ENCODE peak calls at places on chromosomes 3 and 15, in six cellular contexts. B, Q, K, H, Z and A are unnamed samples.

GRCh38 chr3:37537914-37538691 is 323.6 kb upstream of the CTDSPL start:
- DNase-seq in B (no peak), Q (no peak), K (no peak), H (no peak), Z (no peak), A (no peak)

GRCh38 chr15:31397851-31398661 is 71.4 kb downstream of the KLF13 start:
- DNase-seq in B (no peak), Q (no peak), K (peak; percentile 11), H (peak; percentile 21), Z (no peak), A (no peak)

GRCh38 chr3:40871411-40871810 is 327.9 kb upstream of the CTNNB1 start:
- DNase-seq in B (no peak), Q (no peak), K (no peak), H (no peak), Z (no peak), A (no peak)

GRCh38 chr3:58746758-58747157 is 80.2 kb upstream of the FAM3D start:
- DNase-seq in B (no peak), Q (no peak), K (no peak), H (no peak), Z (no peak), A (no peak)

GRCh38 chr3:157445897-157446296 is 9.2 kb downstream of the PTX3 start:
- DNase-seq in B (no peak), Q (no peak), K (no peak), H (no peak), Z (no peak), A (peak; percentile 22)

GRCh38 chr3:150640256-150640655 is 37.1 kb downstream of the SELENOT start:
- DNase-seq in B (no peak), Q (no peak), K (no peak), H (no peak), Z (no peak), A (no peak)

GRCh38 chr15:67089218-67090193 is 24.1 kb downstream of the SMAD3 start:
- DNase-seq in B (no peak), Q (no peak), K (no peak), H (no peak), Z (no peak), A (no peak)

GRCh38 chr15:95990833-95991232 is 339.7 kb upstream of the NR2F2 start:
- DNase-seq in B (no peak), Q (no peak), K (no peak), H (no peak), Z (no peak), A (no peak)

GRCh38 chr3:59866076-59866475 is 816.3 kb upstream of the CFAP20DC start:
- DNase-seq in B (no peak), Q (peak; percentile 13), K (no peak), H (no peak), Z (no peak), A (no peak)

GRCh38 chr15:69863446-69863845 is 234.3 kb downstream of the TLE3 start:
- DNase-seq in B (no peak), Q (no peak), K (no peak), H (no peak), Z (no peak), A (no peak)

GRCh38 chr15:22811640-22812039 is 25.2 kb downstream of the NIPA1 start:
- DNase-seq in B (peak; percentile 18), Q (no peak), K (no peak), H (no peak), Z (no peak), A (peak; percentile 21)

GRCh38 chr3:26247669-26248068 is 374.9 kb upstream of the LRRC3B start:
- DNase-seq in B (no peak), Q (no peak), K (no peak), H (no peak), Z (no peak), A (no peak)

GRCh38 chr3:111252795-111253194 is 181.2 kb downstream of the NECTIN3 start:
- DNase-seq in B (no peak), Q (peak; percentile 39), K (no peak), H (no peak), Z (no peak), A (peak; percentile 30)

GRCh38 chr3:139629033-139629432 is 48.7 kb downstream of the NMNAT3 start:
- DNase-seq in B (no peak), Q (peak; percentile 9), K (peak; percentile 27), H (no peak), Z (no peak), A (peak; percentile 63)

GRCh38 chr15:89332446-89332845 is 2.2 kb downstream of the POLG start:
- DNase-seq in B (peak; percentile 46), Q (peak; percentile 14), K (no peak), H (no peak), Z (no peak), A (peak; percentile 59)

GRCh38 chr15:70597056-70597603 is 166.2 kb downstream of the UACA start:
- DNase-seq in B (no peak), Q (no peak), K (no peak), H (no peak), Z (no peak), A (no peak)

GRCh38 chr3:13865581-13866405 is 14.1 kb downstream of the WNT7A start:
- DNase-seq in B (no peak), Q (no peak), K (no peak), H (no peak), Z (no peak), A (no peak)

DNA sequence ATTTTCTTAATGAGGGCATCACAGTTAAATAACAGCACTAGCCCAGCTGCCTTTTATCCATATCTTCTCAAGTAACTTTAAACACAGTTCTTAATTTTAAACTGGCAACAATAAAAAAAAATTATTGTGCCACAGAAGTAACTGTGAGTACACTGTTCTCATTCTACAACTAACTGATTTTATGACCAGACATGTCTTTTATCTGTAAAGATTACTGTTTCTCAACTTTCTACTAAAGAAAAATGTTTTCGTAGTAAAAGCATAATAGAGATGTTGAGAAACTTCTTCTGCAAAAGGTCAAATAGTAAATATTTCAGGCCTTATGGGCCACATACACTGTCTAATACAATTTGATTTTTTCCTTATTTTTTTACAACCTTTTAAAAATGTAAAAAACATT is 32.0 kb downstream of the PLOD2 start:
- DNase-seq in B (no peak), Q (no peak), K (no peak), H (no peak), Z (no peak), A (no peak)
- TF ChIP-seq CTCF in B (no peak), Q (no peak), K (no peak), H (no peak), Z (no peak), A (no peak)

DNA sequence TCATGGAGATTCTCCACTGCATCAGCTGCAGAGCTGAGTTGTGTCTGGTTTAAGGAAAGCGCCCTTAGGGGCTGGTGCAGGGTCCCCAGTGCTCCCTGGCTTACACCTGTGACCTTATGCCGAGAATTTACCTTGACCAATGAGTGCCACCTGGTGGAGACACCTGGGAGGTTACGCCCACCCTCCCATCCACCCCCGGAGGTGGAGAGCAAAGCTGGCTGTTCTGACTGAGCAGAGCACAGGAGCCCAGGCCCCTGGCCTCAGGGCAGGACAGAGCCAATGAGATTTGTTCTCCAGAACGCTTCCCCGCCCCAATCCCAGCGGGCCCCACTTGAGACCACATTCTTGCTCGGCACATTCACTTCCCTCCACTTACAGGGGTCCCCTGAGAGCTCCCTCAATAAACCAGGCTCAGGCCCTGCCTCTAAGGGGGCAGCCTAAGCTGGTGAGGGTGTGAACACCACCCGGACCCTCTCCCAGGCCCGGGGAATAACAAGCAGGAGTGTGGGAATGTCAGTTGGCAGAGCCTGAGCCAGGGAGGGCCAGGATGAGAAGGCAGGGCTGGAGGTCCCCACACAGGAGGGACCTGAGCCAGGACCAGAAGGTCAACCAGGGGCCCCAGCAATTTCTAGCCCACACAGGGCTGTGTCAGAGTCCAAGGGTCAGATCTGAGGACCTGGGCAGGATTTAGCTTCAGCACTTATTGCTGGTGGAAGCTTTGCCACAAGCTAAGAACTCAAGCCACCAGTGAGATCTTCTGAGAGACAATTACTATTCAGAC is 117.1 kb downstream of the TPRA1 start:
- DNase-seq in B (peak; percentile 47), Q (no peak), K (peak; percentile 52), H (no peak), Z (peak; percentile 41), A (no peak)
- TF ChIP-seq CTCF in B (peak; percentile 40), Q (peak; percentile 37), K (peak; percentile 40), H (peak; percentile 12), Z (peak; percentile 65), A (peak; percentile 32)

DNA sequence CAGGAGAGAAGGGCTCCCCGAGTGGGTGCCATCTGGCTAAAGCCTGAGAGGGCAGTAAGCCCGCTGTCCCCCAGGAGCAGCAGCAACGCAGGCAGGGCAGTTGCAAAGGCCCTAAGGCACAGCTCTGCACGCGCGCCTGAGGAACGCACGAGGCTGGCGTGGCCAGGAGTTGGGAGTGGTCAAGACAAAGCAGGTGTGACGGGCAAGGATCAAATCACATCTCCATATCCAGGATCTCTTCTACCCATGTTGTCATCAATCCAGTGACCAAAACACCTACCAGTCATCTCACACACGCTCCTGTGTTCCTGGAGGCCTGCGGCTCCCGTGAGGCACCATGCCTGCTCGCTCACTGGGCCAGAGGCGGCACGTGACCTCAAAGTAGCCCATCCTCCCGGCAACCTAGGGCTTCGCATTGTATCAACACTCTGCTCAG is 59.5 kb downstream of the ERC2 start:
- DNase-seq in B (no peak), Q (no peak), K (no peak), H (no peak), Z (no peak), A (no peak)
- TF ChIP-seq CTCF in B (no peak), Q (no peak), K (no peak), H (no peak), Z (no peak), A (no peak)

GRCh38 chr3:186589115-186589514 is 18.6 kb downstream of the DNAJB11 start:
- DNase-seq in B (no peak), Q (no peak), K (no peak), H (no peak), Z (no peak), A (peak; percentile 50)
- TF ChIP-seq CTCF in B (peak; percentile 20), Q (peak; percentile 55), K (no peak), H (no peak), Z (peak; percentile 53), A (peak; percentile 68)

DNA sequence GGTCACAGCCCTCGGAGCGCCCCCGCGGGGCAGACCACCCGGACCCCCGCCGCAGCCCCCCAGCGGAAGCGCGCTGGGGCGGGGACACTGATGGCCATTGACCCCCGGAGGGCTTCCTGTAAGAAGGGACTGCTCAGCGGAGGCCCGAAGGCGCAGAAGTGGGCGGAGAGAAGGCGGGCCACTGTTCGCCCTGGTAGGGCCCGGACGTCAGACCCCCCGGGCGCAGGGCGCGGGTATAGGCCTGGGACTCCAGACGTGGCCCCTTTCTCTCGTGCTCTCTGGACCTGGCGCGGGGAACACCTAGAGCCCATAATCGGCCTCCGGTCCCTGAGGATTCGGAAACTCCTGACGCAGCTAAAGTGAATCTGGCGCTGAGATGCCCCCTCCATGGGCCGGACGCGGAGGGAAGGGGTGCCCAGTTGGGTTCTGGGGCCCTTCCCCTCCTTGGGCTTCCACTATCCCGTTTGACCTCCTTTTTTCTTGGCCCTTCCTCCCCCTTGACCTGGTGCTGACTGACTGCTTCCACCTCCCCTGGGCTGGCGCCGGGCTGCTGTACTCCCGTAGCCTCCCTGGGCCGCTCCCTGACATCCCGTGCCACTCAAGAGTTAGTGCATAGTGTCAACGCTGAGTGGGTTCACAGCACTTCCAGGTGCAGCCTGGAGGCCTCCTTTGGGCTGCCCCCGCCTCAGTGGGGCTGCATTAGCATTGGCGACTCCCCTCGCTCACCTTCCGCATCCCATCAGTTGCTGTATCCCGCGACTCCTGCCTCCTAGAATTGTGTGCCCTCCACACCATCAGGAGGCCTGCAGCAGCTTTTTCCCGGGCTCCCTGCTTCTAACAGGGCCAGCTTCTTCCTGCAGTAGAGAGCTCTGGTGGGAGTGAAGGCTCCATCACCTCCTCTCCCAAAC is 693 bp downstream of the ABTB1 start:
- DNase-seq in B (peak; percentile 58), Q (peak; percentile 56), K (peak; percentile 57), H (peak; percentile 73), Z (no peak), A (peak; percentile 56)
- TF ChIP-seq CTCF in B (no peak), Q (no peak), K (no peak), H (no peak), Z (no peak), A (no peak)